ENCODE peak calls at places on chromosomes 12 and 14, in seven cellular contexts. R is AG10803, T is OCI-LY7, L is cardiac muscle cell, B is mucosa of descending colon, N is GM23338, X is AG04450. J is an unnamed sample.

GRCh38 chr14:41280745-41281144 is 325.9 kb upstream of the LRFN5 start:
- DNase-seq in R (no peak), L (peak), T (no peak), N (peak), X (no peak), B (no peak), J (no peak)

GRCh38 chr12:126708492-126708896 is 1558.5 kb upstream of the TMEM132C start:
- DNase-seq in N (no peak), L (peak), R (peak), T (no peak), B (no peak), X (no peak), J (no peak)

GRCh38 chr12:113235976-113236375 is 14.7 kb downstream of the TPCN1 start:
- DNase-seq in B (no peak), R (no peak), N (no peak), T (no peak), X (no peak), L (no peak), J (no peak)

GRCh38 chr14:51625170-51625569 is 26.5 kb upstream of the FRMD6 start:
- DNase-seq in N (no peak), X (no peak), T (no peak), R (no peak), B (no peak), L (no peak), J (no peak)

GRCh38 chr12:19440019-19440858 is 947 bp downstream of the AEBP2 start:
- DNase-seq in B (peak), N (peak), L (peak), R (peak), X (no peak), T (peak), J (peak)

GRCh38 chr12:1527789-1528188 is 66.6 kb downstream of the FBXL14 start:
- DNase-seq in N (no peak), X (no peak), L (peak), T (no peak), R (peak), B (no peak), J (no peak)

GRCh38 chr12:111580737-111581136 is 18.4 kb downstream of the ATXN2 start:
- DNase-seq in N (no peak), L (no peak), B (no peak), X (no peak), T (no peak), R (no peak), J (no peak)

GRCh38 chr14:64388533-64389243 is 535 bp downstream of the MTHFD1 start:
- DNase-seq in N (peak), L (peak), R (peak), X (no peak), B (no peak), T (peak), J (peak)

GRCh38 chr12:112111931-112112330 is 3.3 kb upstream of the NAA25 start:
- DNase-seq in L (no peak), T (no peak), X (no peak), R (no peak), N (no peak), B (no peak), J (no peak)

GRCh38 chr12:50505945-50506344 is 1.2 kb downstream of the DIP2B start:
- DNase-seq in B (no peak), L (peak), R (no peak), T (peak), N (no peak), X (no peak), J (no peak)

GRCh38 chr12:52249041-52249461 is 16.0 kb downstream of the KRT7 start:
- DNase-seq in N (no peak), B (no peak), L (no peak), R (peak), T (no peak), X (no peak), J (peak)

GRCh38 chr12:50387487-50387886 is 8.9 kb downstream of the FAM186A start:
- DNase-seq in R (peak), X (no peak), L (peak), T (no peak), N (no peak), B (no peak), J (no peak)

GRCh38 chr12:5809586-5809985 is 135.5 kb downstream of the ANO2 start:
- DNase-seq in N (no peak), R (no peak), B (no peak), X (no peak), T (no peak), L (no peak), J (no peak)

GRCh38 chr14:98580131-98580678 is 691.8 kb downstream of the BCL11B start:
- DNase-seq in X (no peak), L (no peak), T (peak), N (peak), B (no peak), R (peak), J (no peak)

GRCh38 chr12:84986586-84986985 is 49.5 kb downstream of the TSPAN19 start:
- DNase-seq in N (no peak), X (no peak), T (no peak), B (no peak), L (no peak), R (peak), J (no peak)

GRCh38 chr14:74882103-74882920 is 596 bp downstream of the DLST start:
- DNase-seq in L (peak), B (peak), X (no peak), N (peak), T (peak), R (peak), J (no peak)

GRCh38 chr12:63294327-63294632 is 143.3 kb upstream of the AVPR1A start:
- DNase-seq in R (peak), B (no peak), N (no peak), T (no peak), X (no peak), L (peak), J (no peak)

GRCh38 chr12:65313704-65314317 is 35.3 kb downstream of the MSRB3 start:
- DNase-seq in T (peak), N (peak), X (no peak), L (peak), B (no peak), R (peak), J (no peak)

GRCh38 chr14:99034711-99035171 is 237.3 kb downstream of the BCL11B start:
- DNase-seq in B (no peak), R (no peak), L (no peak), T (no peak), X (no peak), N (peak), J (no peak)

GRCh38 chr12:50243507-50243906 is 39.8 kb downstream of the LIMA1 start:
- DNase-seq in T (no peak), X (no peak), R (peak), B (no peak), L (no peak), N (no peak), J (no peak)

GRCh38 chr14:94636744-94637412 is 24.7 kb downstream of the SERPINA3 start:
- DNase-seq in B (no peak), N (peak), X (no peak), L (peak), T (no peak), R (peak), J (no peak)

GRCh38 chr14:97077253-97077653 is 280.1 kb downstream of the VRK1 start:
- DNase-seq in L (peak), N (no peak), T (no peak), B (peak), X (no peak), R (peak), J (no peak)

GRCh38 chr12:13428538-13429265 is 232.2 kb downstream of the EMP1 start:
- DNase-seq in N (no peak), B (no peak), L (no peak), R (peak), T (no peak), X (no peak), J (no peak)

GRCh38 chr12:53223391-53224267 is 8.4 kb downstream of the RARG start:
- DNase-seq in L (peak), B (peak), X (no peak), N (peak), T (no peak), R (peak), J (no peak)

GRCh38 chr12:114911196-114911595 is 227.2 kb upstream of the TBX3 start:
- DNase-seq in R (no peak), T (no peak), B (no peak), L (no peak), X (no peak), N (no peak), J (no peak)

GRCh38 chr12:99911967-99912366 is 72.8 kb downstream of the ANKS1B start:
- DNase-seq in B (no peak), T (no peak), L (peak), X (no peak), N (no peak), R (peak), J (no peak)

GRCh38 chr12:67705394-67706370 is 57.1 kb downstream of the DYRK2 start:
- DNase-seq in T (no peak), L (peak), B (no peak), N (no peak), X (no peak), R (peak), J (no peak)

GRCh38 chr12:108821407-108822397 is 35.7 kb downstream of the SSH1 start:
- DNase-seq in X (no peak), R (peak), N (no peak), B (no peak), T (no peak), L (peak), J (no peak)

DNA sequence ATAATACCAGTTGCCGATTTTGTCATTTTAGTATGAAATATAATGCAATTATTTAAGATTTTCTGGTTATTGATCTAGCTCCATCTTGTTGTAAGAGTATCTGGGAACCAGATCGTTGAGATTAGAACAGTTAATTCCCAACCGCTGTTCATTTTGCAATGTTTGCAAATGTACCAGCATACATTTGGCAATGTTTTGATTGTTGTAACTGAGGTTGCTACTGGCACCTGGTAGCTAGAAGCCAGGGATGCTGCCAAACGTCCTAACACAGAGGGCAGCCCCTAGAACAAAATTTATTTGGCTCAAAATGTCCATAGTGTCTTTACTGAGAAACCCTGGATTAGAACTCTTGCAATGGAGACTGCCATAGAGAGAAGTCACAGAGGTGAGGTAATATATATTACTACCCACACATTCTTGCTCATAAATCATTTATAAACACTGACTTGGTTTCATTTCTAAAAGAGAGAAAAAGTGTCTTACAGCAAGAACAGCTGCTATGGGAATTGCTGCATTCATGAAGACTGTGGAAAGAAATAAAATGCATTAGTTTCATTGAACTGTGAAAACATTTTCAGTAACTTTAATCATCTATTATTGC is 46.3 kb downstream of the ABCC9 start:
- DNase-seq in R (no peak), L (no peak), N (no peak), T (no peak), B (no peak), X (no peak), J (no peak)
- H3K4me3 ChIP-seq in R (no peak), L (no peak), N (no peak), T (no peak), B (no peak), X (no peak), J (no peak)

GRCh38 chr12:68930178-68930577 is 2.8 kb downstream of the CPM start:
- DNase-seq in T (no peak), B (no peak), R (no peak), N (no peak), L (no peak), X (no peak), J (no peak)
- H3K4me3 ChIP-seq in T (no peak), B (no peak), R (no peak), N (no peak), L (no peak), X (no peak), J (no peak)

DNA sequence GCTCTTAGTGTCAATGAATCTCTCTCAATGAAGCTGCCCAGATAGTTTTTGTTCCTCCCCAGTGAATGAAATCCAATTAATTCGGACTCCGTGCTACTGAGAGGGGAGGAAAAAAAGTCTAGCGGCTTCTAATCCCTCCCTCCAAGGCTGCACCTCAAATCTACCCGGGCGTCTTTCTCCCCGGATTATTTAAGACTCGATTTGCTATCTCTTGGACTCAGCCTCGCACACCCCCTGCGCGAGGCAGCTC is 134 bp downstream of the DUSP6 start:
- DNase-seq in B (no peak), T (no peak), R (no peak), L (no peak), N (no peak), X (no peak), J (no peak)
- H3K4me3 ChIP-seq in B (peak), T (peak), R (peak), L (peak), N (peak), X (peak), J (peak)

DNA sequence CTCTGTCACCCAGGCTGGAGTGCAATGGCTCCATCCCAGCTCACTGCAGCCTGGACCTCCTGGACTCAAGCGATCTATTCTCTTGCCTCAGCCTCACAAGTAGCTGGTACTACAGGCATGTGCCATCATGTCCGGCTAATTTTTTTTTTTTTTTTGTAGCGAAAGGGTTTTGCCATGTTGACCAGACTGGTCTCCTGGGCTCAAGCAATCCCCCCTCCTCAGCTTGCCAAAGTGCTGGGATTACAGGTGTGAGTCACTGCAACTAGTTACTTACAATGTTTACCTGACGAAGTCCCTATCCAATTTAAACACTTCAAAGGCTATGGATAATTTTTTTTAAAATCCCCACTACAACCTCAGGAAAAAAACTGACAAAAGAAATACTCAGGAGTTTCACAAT is 1.8 kb downstream of the KRR1 start:
- DNase-seq in X (no peak), R (no peak), T (no peak), N (no peak), L (no peak), B (no peak), J (no peak)
- H3K4me3 ChIP-seq in X (peak), R (no peak), T (peak), N (peak), L (no peak), B (no peak), J (no peak)

DNA sequence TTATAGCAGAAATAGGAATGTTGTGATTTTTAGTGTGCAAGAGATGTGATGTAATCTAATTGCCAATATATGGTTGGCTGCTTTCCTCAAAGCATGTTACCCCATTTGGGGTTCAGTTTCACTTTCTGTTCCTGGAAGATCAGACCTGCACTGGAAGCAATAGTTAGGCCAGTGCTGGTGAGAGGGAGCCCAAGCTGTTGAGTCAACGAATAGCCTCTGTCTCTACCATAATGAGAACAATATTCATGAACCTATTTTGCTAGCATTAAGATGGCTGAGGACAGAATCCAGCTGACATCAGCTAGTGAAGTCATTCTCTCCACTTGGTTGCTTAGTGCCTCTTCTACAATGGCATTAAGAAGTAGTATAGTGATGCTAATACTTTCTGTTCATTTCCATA is 379.9 kb upstream of the DCN start:
- DNase-seq in T (no peak), L (no peak), N (no peak), B (no peak), R (peak), X (no peak), J (no peak)
- H3K4me3 ChIP-seq in T (no peak), L (no peak), N (no peak), B (no peak), R (no peak), X (no peak), J (no peak)

GRCh38 chr12:104677441-104678089 is 220.8 kb downstream of the CHST11 start:
- DNase-seq in B (no peak), R (no peak), N (no peak), L (no peak), T (no peak), X (no peak), J (no peak)
- H3K4me3 ChIP-seq in B (no peak), R (no peak), N (no peak), L (no peak), T (no peak), X (no peak), J (no peak)

DNA sequence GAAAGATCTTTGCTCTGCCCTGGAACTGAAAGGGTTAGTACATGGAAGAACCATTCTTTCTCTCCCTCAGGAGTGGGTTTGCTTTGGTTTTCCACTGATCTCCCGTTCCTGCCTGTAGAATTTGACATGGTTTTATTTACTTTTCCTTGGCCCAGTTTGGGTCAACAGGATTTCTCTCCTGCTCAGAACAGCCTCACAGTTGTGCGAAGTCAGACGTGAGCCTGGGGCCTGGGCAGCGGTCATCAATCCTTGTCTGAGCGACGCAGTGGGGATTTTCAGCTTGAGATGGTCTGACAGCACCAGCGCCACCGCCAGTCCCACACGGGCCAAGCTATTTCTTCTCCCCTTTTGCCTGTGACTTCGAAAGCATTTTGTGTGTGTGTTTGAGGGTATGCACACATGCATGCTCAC is 58.2 kb downstream of the SMOC1 start:
- DNase-seq in R (no peak), L (no peak), B (no peak), T (no peak), N (no peak), X (no peak), J (no peak)
- H3K4me3 ChIP-seq in R (no peak), L (no peak), B (no peak), T (no peak), N (no peak), X (no peak), J (no peak)

GRCh38 chr14:91509878-91510170 is 286 bp downstream of the PPP4R3A start:
- DNase-seq in R (no peak), B (no peak), N (no peak), L (no peak), X (no peak), T (no peak), J (no peak)

GRCh38 chr14:91506226-91506625 is 3.9 kb downstream of the PPP4R3A start:
- DNase-seq in B (no peak), L (no peak), N (no peak), R (no peak), T (no peak), X (no peak), J (no peak)

GRCh38 chr14:91510171-91511013 is at the start of gene PPP4R3A:
- DNase-seq in B (peak), R (peak), L (peak), T (peak), X (peak), N (peak), J (peak)

GRCh38 chr14:91509083-91509877 is 830 bp downstream of the PPP4R3A start:
- DNase-seq in B (peak), N (peak), L (peak), R (peak), X (no peak), T (peak), J (peak)

DNA sequence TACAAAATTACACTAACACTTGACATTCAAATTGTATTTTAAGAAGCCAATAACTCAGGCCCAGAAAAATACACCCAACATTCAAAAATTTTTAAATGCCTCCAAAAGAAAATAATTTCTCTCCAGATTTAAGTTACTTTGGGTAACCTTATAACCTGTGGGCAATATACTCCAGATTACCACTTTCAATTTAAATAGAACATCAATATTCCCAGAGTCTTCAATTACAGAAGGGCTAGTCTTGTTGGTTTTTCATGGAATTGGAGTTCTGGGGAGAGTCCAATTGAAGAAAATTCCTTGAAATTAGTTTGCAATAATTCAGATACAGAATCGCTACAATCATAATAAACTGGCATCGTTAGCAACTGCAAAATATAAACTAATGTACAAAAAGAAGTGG is 2.0 kb downstream of the PPP4R3A start:
- DNase-seq in R (no peak), X (no peak), L (no peak), T (no peak), N (no peak), B (no peak), J (no peak)
- H3K4me3 ChIP-seq in R (peak), X (peak), L (peak), T (peak), N (peak), B (no peak), J (peak)

GRCh38 chr14:104680806-104681688 is 8.4 kb upstream of the INF2 start:
- DNase-seq in B (peak), T (peak), N (no peak), L (peak), R (peak), X (no peak), J (peak)

GRCh38 chr14:104683653-104684448 is 5.6 kb upstream of the INF2 start:
- DNase-seq in L (no peak), X (no peak), T (no peak), N (no peak), R (no peak), B (no peak), J (no peak)

GRCh38 chr14:104680056-104680805 is 9.2 kb upstream of the INF2 start:
- DNase-seq in T (no peak), L (peak), N (no peak), X (no peak), B (peak), R (peak), J (peak)

GRCh38 chr14:104682107-104682593 is 7.3 kb upstream of the INF2 start:
- DNase-seq in B (peak), N (peak), L (peak), R (no peak), T (no peak), X (no peak), J (peak)

GRCh38 chr14:104681689-104682074 is 7.7 kb upstream of the INF2 start:
- DNase-seq in T (no peak), X (no peak), L (peak), B (peak), R (peak), N (peak), J (peak)
- H3K4me3 ChIP-seq in T (no peak), X (peak), L (no peak), B (no peak), R (peak), N (peak), J (no peak)